ENCODE peak calls at places on chromosomes 11 and 22, in eight cellular contexts. F is left lung, C is lower lobe of right lung, E is thoracic aorta, O is vagina, B is GM23248, Y is hepatocyte, W is body of pancreas. T is an unnamed sample.

GRCh38 chr22:48434868-48435250 is 1392.8 kb downstream of the BRD1 start:
- DNase-seq in O (no peak), E (no peak), F (no peak), C (no peak), W (no peak), Y (no peak), B (no peak), T (no peak)

GRCh38 chr11:119335091-119335654 is 846 bp downstream of the RNF26 start:
- DNase-seq in F (no peak), B (no peak), W (no peak), E (no peak), C (no peak), O (no peak), Y (no peak), T (peak)

GRCh38 chr11:120756931-120757330 is 245.4 kb downstream of the GRIK4 start:
- DNase-seq in W (no peak), E (no peak), F (no peak), O (no peak), C (no peak), B (no peak), Y (no peak), T (no peak)

GRCh38 chr11:87477321-87477720 is 439.6 kb downstream of the TMEM135 start:
- DNase-seq in Y (no peak), O (no peak), W (no peak), F (no peak), B (no peak), E (no peak), C (no peak), T (no peak)

GRCh38 chr22:29325356-29325755 is 9.9 kb upstream of the RASL10A start:
- DNase-seq in E (no peak), O (no peak), C (no peak), B (no peak), Y (no peak), F (peak), W (no peak), T (no peak)

GRCh38 chr11:121539000-121539399 is 86.2 kb upstream of the SORL1-AS1 start:
- DNase-seq in E (no peak), F (no peak), Y (no peak), W (no peak), O (no peak), B (no peak), C (no peak), T (no peak)

GRCh38 chr22:20622650-20623339 is 115.4 kb downstream of the MED15 start:
- DNase-seq in O (no peak), Y (no peak), C (no peak), F (no peak), B (no peak), W (no peak), E (no peak), T (no peak)

GRCh38 chr11:27460571-27460970 is 12.0 kb downstream of the LGR4 start:
- DNase-seq in Y (no peak), B (no peak), E (no peak), O (no peak), C (no peak), W (peak), F (no peak), T (no peak)

GRCh38 chr11:1131033-1131911 is 26.5 kb upstream of the MUC5AC start:
- DNase-seq in E (no peak), B (no peak), O (no peak), F (peak), C (no peak), Y (no peak), W (no peak), T (no peak)

GRCh38 chr11:133930767-133931448 is 25.9 kb downstream of the IGSF9B start:
- DNase-seq in Y (peak), C (no peak), F (peak), E (no peak), O (no peak), W (no peak), B (peak), T (no peak)

GRCh38 chr11:31903225-31904074 is 92.3 kb upstream of the PAX6 start:
- DNase-seq in F (no peak), Y (no peak), B (no peak), O (no peak), W (no peak), C (no peak), E (no peak), T (peak)

GRCh38 chr11:121416909-121417567 is 35.1 kb upstream of the SORL1 start:
- DNase-seq in O (peak), F (peak), W (peak), C (peak), E (peak), B (peak), Y (peak), T (peak)

GRCh38 chr11:98307827-98308491 is 712.8 kb upstream of the CNTN5 start:
- DNase-seq in E (no peak), Y (no peak), B (no peak), W (no peak), O (no peak), F (no peak), C (no peak), T (no peak)

GRCh38 chr22:44180706-44181032 is at the start of gene PARVG:
- DNase-seq in F (no peak), C (no peak), O (no peak), W (no peak), B (no peak), E (no peak), Y (peak), T (no peak)

GRCh38 chr11:82680252-82680651 is 53.4 kb downstream of the FAM181B start:
- DNase-seq in C (no peak), W (no peak), B (no peak), E (no peak), Y (no peak), F (no peak), O (no peak), T (no peak)

GRCh38 chr11:46075168-46075567 is 46.1 kb downstream of the PHF21A start:
- DNase-seq in F (no peak), W (no peak), Y (no peak), B (peak), O (no peak), C (no peak), E (no peak), T (no peak)

DNA sequence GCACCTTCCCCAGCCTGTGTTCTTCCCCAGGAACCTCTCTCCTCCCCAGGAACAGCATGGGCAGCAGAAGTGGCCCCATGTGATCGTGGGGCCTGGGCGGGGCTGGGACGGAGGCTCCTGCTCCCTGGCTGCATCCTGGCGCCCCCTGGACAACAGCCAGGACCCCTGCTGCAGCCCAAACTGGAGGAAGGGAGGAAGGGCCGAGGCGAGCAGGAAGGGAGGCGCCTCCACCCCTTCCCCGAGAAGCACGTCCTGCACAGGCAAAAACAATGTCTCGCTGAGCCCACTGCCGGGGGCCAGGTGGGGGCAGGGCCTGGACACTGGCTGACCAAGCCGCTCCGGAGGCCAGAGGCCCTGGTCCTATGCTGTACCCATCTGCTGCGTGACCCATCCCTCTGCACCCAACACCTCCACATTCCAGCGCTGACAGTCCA is 15.0 kb upstream of the MFNG start:
- DNase-seq in Y (no peak), O (no peak), W (peak), C (no peak), E (no peak), F (no peak), B (no peak), T (no peak)
- H3K27ac ChIP-seq in Y (peak), O (no peak), W (peak), C (peak), E (no peak), F (peak), B (no peak), T (peak)

GRCh38 chr11:123302751-123303195 is 107.7 kb upstream of the CLMP start:
- DNase-seq in E (no peak), O (no peak), C (no peak), W (no peak), B (peak), F (no peak), Y (peak), T (no peak)
- H3K4me3 ChIP-seq in E (no peak), O (no peak), C (no peak), W (no peak), B (peak), F (no peak), Y (no peak), T (no peak)

GRCh38 chr11:118202599-118203422 is 22.0 kb downstream of the JAML start:
- DNase-seq in F (no peak), W (peak), B (no peak), O (no peak), Y (peak), E (no peak), C (no peak), T (no peak)

GRCh38 chr11:118209037-118209436 is 15.8 kb downstream of the JAML start:
- DNase-seq in Y (no peak), O (no peak), E (no peak), F (no peak), W (no peak), C (no peak), B (no peak), T (no peak)

GRCh38 chr11:118207079-118207478 is 17.7 kb downstream of the JAML start:
- DNase-seq in F (no peak), C (no peak), B (no peak), Y (no peak), E (no peak), W (no peak), O (no peak), T (no peak)

GRCh38 chr11:118206612-118207031 is 18.2 kb downstream of the JAML start:
- DNase-seq in B (no peak), E (no peak), F (no peak), O (no peak), W (no peak), Y (no peak), C (peak), T (no peak)

GRCh38 chr11:118205979-118206611 is 18.7 kb downstream of the JAML start:
- DNase-seq in E (no peak), F (no peak), O (no peak), Y (no peak), B (no peak), C (no peak), W (no peak), T (no peak)
- H3K27ac ChIP-seq in E (no peak), F (peak), O (no peak), Y (peak), B (no peak), C (peak), W (no peak), T (peak)

GRCh38 chr22:22031183-22031560 is 48.6 kb upstream of the TOP3B start:
- DNase-seq in O (peak), F (no peak), E (no peak), B (no peak), Y (no peak), C (no peak), W (no peak), T (no peak)

GRCh38 chr22:22026157-22026831 is 43.7 kb upstream of the TOP3B start:
- DNase-seq in C (no peak), F (no peak), O (no peak), Y (no peak), W (no peak), B (no peak), E (no peak), T (no peak)

GRCh38 chr22:22030493-22031182 is 48.1 kb upstream of the TOP3B start:
- DNase-seq in C (no peak), B (no peak), Y (peak), F (no peak), O (peak), E (no peak), W (no peak), T (no peak)

GRCh38 chr22:22025320-22026156 is 43.0 kb upstream of the TOP3B start:
- DNase-seq in Y (no peak), C (no peak), E (no peak), B (no peak), O (no peak), W (no peak), F (no peak), T (no peak)

DNA sequence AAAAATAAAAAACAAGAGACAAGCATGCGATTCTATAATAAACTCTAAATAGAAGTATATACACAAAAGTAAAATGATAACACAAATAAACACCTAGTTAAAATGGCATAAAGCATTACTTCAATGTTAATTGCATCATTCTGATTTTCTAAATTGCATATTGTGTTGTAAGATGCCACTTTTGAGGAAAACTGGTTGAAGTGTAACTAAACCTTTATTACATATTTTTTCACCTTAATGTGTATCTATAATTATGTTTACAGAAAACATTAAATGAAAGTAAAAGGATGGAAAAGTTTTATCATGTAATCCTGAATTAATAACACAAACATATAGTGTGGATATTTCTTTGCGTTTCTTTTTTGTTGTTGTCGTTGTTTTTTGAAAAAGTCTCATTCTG is 45.4 kb upstream of the TOP3B start:
- DNase-seq in E (no peak), F (no peak), O (no peak), B (no peak), W (no peak), Y (no peak), C (no peak), T (no peak)
- H3K4me3 ChIP-seq in E (no peak), F (no peak), O (no peak), B (no peak), W (no peak), Y (no peak), C (no peak), T (no peak)

DNA sequence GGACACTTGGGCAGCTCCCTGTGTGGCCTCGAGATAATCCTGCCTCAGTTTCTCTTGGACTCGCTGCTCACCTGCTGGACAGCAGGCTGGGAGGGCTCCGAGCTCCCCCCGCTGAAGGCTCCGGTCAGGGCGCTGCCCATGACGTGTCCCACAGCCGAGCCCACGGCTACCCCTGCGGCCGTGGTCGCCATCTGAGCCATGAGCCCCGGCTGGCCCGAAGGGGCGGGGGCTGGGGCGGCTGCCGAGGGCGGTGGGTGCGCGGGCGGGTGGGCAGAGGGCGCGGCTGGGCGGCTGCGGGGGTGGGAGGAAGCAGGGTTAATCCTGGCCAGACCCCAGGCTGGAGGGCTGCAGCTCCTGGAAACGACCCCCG is 484 bp downstream of the CHCHD10 start:
- DNase-seq in W (no peak), O (no peak), B (no peak), F (peak), C (no peak), E (no peak), Y (no peak), T (no peak)
- H3K27ac ChIP-seq in W (peak), O (peak), B (no peak), F (peak), C (peak), E (peak), Y (peak), T (peak)

DNA sequence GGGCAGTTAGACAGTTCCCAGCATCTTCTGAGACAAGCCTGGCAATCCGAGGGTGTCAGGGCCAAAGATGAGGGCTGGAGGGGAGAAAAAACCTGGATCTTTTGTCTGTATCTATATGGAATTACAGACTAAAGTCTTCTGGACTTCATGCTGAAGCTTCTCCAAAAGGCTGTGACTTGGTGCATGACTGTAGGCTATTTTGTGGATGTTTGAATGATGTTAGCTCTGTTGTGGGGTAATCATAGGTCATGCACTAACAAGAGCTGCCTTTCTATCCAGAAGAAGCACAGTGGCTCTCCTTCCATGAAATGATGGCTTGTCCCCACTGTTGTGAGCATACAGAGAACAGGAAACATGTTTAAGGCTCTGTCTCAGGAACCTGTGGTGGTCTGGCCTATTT is 263.3 kb upstream of the PLET1 start:
- DNase-seq in F (no peak), C (no peak), E (no peak), O (no peak), B (peak), W (no peak), Y (no peak), T (no peak)
- H3K4me3 ChIP-seq in F (no peak), C (no peak), E (no peak), O (no peak), B (no peak), W (no peak), Y (no peak), T (no peak)

DNA sequence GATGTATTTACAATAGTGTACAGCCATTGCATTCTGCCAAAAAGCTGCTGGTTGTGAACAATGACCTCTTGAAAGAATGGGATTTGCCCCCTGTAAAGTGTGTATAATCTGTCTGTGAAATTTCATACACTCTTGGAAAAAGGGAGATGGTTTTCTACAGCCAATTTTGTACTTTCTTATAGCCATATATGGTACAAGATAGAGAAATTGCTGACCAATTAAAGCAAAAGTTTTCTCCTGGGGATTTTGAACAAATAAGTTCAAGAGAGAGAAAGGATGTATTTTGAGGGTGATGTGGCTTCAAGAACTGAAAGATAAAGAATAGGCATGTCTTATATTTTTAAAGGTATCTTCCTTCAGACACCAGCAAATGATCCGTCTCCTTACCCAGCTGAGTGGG is 211.0 kb downstream of the NAV2 start:
- DNase-seq in O (no peak), E (no peak), F (no peak), Y (no peak), C (no peak), B (no peak), W (no peak), T (no peak)
- H3K27ac ChIP-seq in O (no peak), E (peak), F (no peak), Y (no peak), C (no peak), B (no peak), W (no peak), T (no peak)

DNA sequence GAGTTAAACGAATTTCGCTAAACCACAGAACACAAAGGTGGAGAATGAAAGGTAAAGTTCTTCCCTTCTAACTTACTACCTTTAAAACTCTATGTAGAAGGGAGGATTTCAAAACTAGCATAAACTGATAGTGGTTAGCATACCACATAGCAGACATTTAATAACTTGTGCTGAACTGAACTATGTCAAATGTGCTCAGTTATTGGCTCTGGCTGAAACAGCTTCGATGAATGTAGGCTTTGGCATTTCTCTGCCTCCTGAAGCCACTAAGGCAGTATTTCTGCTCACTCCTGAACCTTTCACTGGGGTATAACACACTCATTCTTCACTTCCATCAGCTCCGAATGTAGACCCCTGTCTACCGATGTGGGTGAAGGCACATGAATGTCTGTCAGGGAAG is 1188.1 kb downstream of the LRRC4C start:
- DNase-seq in W (no peak), E (no peak), B (no peak), O (no peak), C (no peak), Y (no peak), F (no peak), T (no peak)
- H3K4me3 ChIP-seq in W (no peak), E (no peak), B (no peak), O (no peak), C (no peak), Y (no peak), F (no peak), T (no peak)

GRCh38 chr11:104106136-104106754 is 57.7 kb downstream of the PDGFD start:
- DNase-seq in O (no peak), B (peak), Y (no peak), F (no peak), W (no peak), C (no peak), E (no peak), T (no peak)

GRCh38 chr11:104104664-104105063 is 59.3 kb downstream of the PDGFD start:
- DNase-seq in Y (no peak), O (no peak), B (no peak), E (no peak), F (no peak), W (no peak), C (no peak), T (no peak)

GRCh38 chr11:104104201-104104600 is 59.7 kb downstream of the PDGFD start:
- DNase-seq in Y (no peak), W (no peak), C (no peak), E (no peak), B (no peak), O (no peak), F (no peak), T (no peak)

GRCh38 chr11:104105155-104105554 is 58.8 kb downstream of the PDGFD start:
- DNase-seq in E (no peak), F (no peak), B (peak), O (no peak), W (no peak), C (no peak), Y (no peak), T (no peak)
- H3K27ac ChIP-seq in E (peak), F (no peak), B (no peak), O (no peak), W (no peak), C (no peak), Y (no peak), T (no peak)